ENCODE peak calls at places on chromosomes 6 and 20, in ten cellular contexts. One of them, this sample, is unnamed.

GRCh38 chr6:161477901-161478425 is 204.1 kb upstream of the AGPAT4 start:
- DNase-seq in NCI-H1417 treated with DMSO at 0.1 percent for 48 hours: no peak
- DNase-seq in activated T-helper 1 cell treated with Interleukin-2 at 50 U/mL for 16 hours: no peak
- DNase-seq in EL: no peak
- DNase-seq in AG09309: no peak
- DNase-seq in CD8-positive, alpha-beta T cell: no peak
- DNase-seq in aorta: no peak
- DNase-seq in amniotic epithelial cell: no peak
- DNase-seq in GM06990: no peak
- DNase-seq in Right ventricle myocardium superior: no peak
- DNase-seq in this sample: no peak

GRCh38 chr6:98118357-98119045 is 715.9 kb upstream of the POU3F2 start:
- DNase-seq in Right ventricle myocardium superior: no peak
- DNase-seq in NCI-H1417 treated with DMSO at 0.1 percent for 48 hours: no peak
- DNase-seq in CD8-positive, alpha-beta T cell: no peak
- DNase-seq in amniotic epithelial cell: no peak
- DNase-seq in GM06990: no peak
- DNase-seq in aorta: no peak
- DNase-seq in activated T-helper 1 cell treated with Interleukin-2 at 50 U/mL for 16 hours: no peak
- DNase-seq in AG09309: no peak
- DNase-seq in EL: no peak
- DNase-seq in this sample: no peak

GRCh38 chr20:62876826-62877728 is 15.5 kb upstream of the TCFL5 start:
- DNase-seq in GM06990: no peak
- DNase-seq in activated T-helper 1 cell treated with Interleukin-2 at 50 U/mL for 16 hours: no peak
- DNase-seq in NCI-H1417 treated with DMSO at 0.1 percent for 48 hours: no peak
- DNase-seq in AG09309: no peak
- DNase-seq in aorta: peak
- DNase-seq in amniotic epithelial cell: no peak
- DNase-seq in EL: no peak
- DNase-seq in Right ventricle myocardium superior: peak
- DNase-seq in CD8-positive, alpha-beta T cell: no peak
- DNase-seq in this sample: no peak

GRCh38 chr6:75932067-75932466 is 140.4 kb downstream of the IMPG1 start:
- DNase-seq in amniotic epithelial cell: peak
- DNase-seq in EL: peak
- DNase-seq in NCI-H1417 treated with DMSO at 0.1 percent for 48 hours: no peak
- DNase-seq in AG09309: no peak
- DNase-seq in aorta: no peak
- DNase-seq in CD8-positive, alpha-beta T cell: no peak
- DNase-seq in Right ventricle myocardium superior: no peak
- DNase-seq in GM06990: no peak
- DNase-seq in activated T-helper 1 cell treated with Interleukin-2 at 50 U/mL for 16 hours: no peak
- DNase-seq in this sample: peak

GRCh38 chr6:90068264-90068663 is 174.0 kb downstream of the GJA10 start:
- DNase-seq in Right ventricle myocardium superior: no peak
- DNase-seq in GM06990: no peak
- DNase-seq in activated T-helper 1 cell treated with Interleukin-2 at 50 U/mL for 16 hours: no peak
- DNase-seq in aorta: no peak
- DNase-seq in amniotic epithelial cell: peak
- DNase-seq in CD8-positive, alpha-beta T cell: no peak
- DNase-seq in AG09309: no peak
- DNase-seq in EL: peak
- DNase-seq in NCI-H1417 treated with DMSO at 0.1 percent for 48 hours: no peak
- DNase-seq in this sample: no peak

GRCh38 chr20:59020938-59021551 is 1.8 kb downstream of the TUBB1 start:
- DNase-seq in activated T-helper 1 cell treated with Interleukin-2 at 50 U/mL for 16 hours: no peak
- DNase-seq in NCI-H1417 treated with DMSO at 0.1 percent for 48 hours: no peak
- DNase-seq in amniotic epithelial cell: peak
- DNase-seq in aorta: no peak
- DNase-seq in EL: peak
- DNase-seq in GM06990: no peak
- DNase-seq in CD8-positive, alpha-beta T cell: no peak
- DNase-seq in Right ventricle myocardium superior: no peak
- DNase-seq in AG09309: no peak
- DNase-seq in this sample: no peak

GRCh38 chr6:1554881-1555569 is 54.7 kb upstream of the FOXC1 start:
- DNase-seq in CD8-positive, alpha-beta T cell: peak
- DNase-seq in aorta: peak
- DNase-seq in GM06990: no peak
- DNase-seq in EL: peak
- DNase-seq in AG09309: no peak
- DNase-seq in Right ventricle myocardium superior: peak
- DNase-seq in NCI-H1417 treated with DMSO at 0.1 percent for 48 hours: no peak
- DNase-seq in activated T-helper 1 cell treated with Interleukin-2 at 50 U/mL for 16 hours: peak
- DNase-seq in amniotic epithelial cell: no peak
- DNase-seq in this sample: no peak

GRCh38 chr6:15249371-15250019 is 3.6 kb downstream of the JARID2 start:
- DNase-seq in AG09309: no peak
- DNase-seq in CD8-positive, alpha-beta T cell: no peak
- DNase-seq in Right ventricle myocardium superior: no peak
- DNase-seq in amniotic epithelial cell: no peak
- DNase-seq in EL: no peak
- DNase-seq in activated T-helper 1 cell treated with Interleukin-2 at 50 U/mL for 16 hours: no peak
- DNase-seq in GM06990: no peak
- DNase-seq in aorta: no peak
- DNase-seq in NCI-H1417 treated with DMSO at 0.1 percent for 48 hours: no peak
- DNase-seq in this sample: no peak

GRCh38 chr20:2816583-2817340 is 598 bp downstream of the TMEM239 start:
- DNase-seq in GM06990: no peak
- DNase-seq in NCI-H1417 treated with DMSO at 0.1 percent for 48 hours: no peak
- DNase-seq in activated T-helper 1 cell treated with Interleukin-2 at 50 U/mL for 16 hours: no peak
- DNase-seq in amniotic epithelial cell: no peak
- DNase-seq in aorta: no peak
- DNase-seq in EL: no peak
- DNase-seq in CD8-positive, alpha-beta T cell: no peak
- DNase-seq in AG09309: no peak
- DNase-seq in Right ventricle myocardium superior: no peak
- DNase-seq in this sample: no peak

GRCh38 chr20:20549267-20549612 is 163.2 kb downstream of the RALGAPA2 start:
- DNase-seq in NCI-H1417 treated with DMSO at 0.1 percent for 48 hours: no peak
- DNase-seq in AG09309: no peak
- DNase-seq in CD8-positive, alpha-beta T cell: no peak
- DNase-seq in Right ventricle myocardium superior: no peak
- DNase-seq in aorta: no peak
- DNase-seq in activated T-helper 1 cell treated with Interleukin-2 at 50 U/mL for 16 hours: no peak
- DNase-seq in amniotic epithelial cell: no peak
- DNase-seq in EL: peak
- DNase-seq in GM06990: no peak
- DNase-seq in this sample: no peak

GRCh38 chr6:17863971-17864754 is 123.3 kb downstream of the KIF13A start:
- DNase-seq in CD8-positive, alpha-beta T cell: no peak
- DNase-seq in amniotic epithelial cell: peak
- DNase-seq in NCI-H1417 treated with DMSO at 0.1 percent for 48 hours: no peak
- DNase-seq in activated T-helper 1 cell treated with Interleukin-2 at 50 U/mL for 16 hours: no peak
- DNase-seq in AG09309: no peak
- DNase-seq in GM06990: no peak
- DNase-seq in aorta: no peak
- DNase-seq in Right ventricle myocardium superior: peak
- DNase-seq in EL: peak
- DNase-seq in this sample: no peak

GRCh38 chr6:153044295-153044694 is 41.8 kb upstream of the MTRF1L start:
- DNase-seq in NCI-H1417 treated with DMSO at 0.1 percent for 48 hours: no peak
- DNase-seq in CD8-positive, alpha-beta T cell: no peak
- DNase-seq in Right ventricle myocardium superior: no peak
- DNase-seq in aorta: no peak
- DNase-seq in activated T-helper 1 cell treated with Interleukin-2 at 50 U/mL for 16 hours: no peak
- DNase-seq in EL: no peak
- DNase-seq in AG09309: no peak
- DNase-seq in amniotic epithelial cell: no peak
- DNase-seq in GM06990: no peak
- DNase-seq in this sample: no peak

GRCh38 chr6:6699741-6700367 is 111.3 kb downstream of the LY86 start:
- DNase-seq in activated T-helper 1 cell treated with Interleukin-2 at 50 U/mL for 16 hours: no peak
- DNase-seq in EL: peak
- DNase-seq in aorta: peak
- DNase-seq in NCI-H1417 treated with DMSO at 0.1 percent for 48 hours: peak
- DNase-seq in Right ventricle myocardium superior: peak
- DNase-seq in amniotic epithelial cell: peak
- DNase-seq in GM06990: no peak
- DNase-seq in AG09309: peak
- DNase-seq in CD8-positive, alpha-beta T cell: no peak
- DNase-seq in this sample: peak

GRCh38 chr6:157456524-157456829 is 75.5 kb downstream of the ZDHHC14 start:
- DNase-seq in CD8-positive, alpha-beta T cell: no peak
- DNase-seq in AG09309: no peak
- DNase-seq in NCI-H1417 treated with DMSO at 0.1 percent for 48 hours: no peak
- DNase-seq in activated T-helper 1 cell treated with Interleukin-2 at 50 U/mL for 16 hours: no peak
- DNase-seq in GM06990: no peak
- DNase-seq in aorta: no peak
- DNase-seq in amniotic epithelial cell: no peak
- DNase-seq in EL: no peak
- DNase-seq in Right ventricle myocardium superior: no peak
- DNase-seq in this sample: no peak

GRCh38 chr6:138336221-138336620 is 41.5 kb upstream of the SMIM28 start:
- DNase-seq in GM06990: no peak
- DNase-seq in CD8-positive, alpha-beta T cell: no peak
- DNase-seq in AG09309: no peak
- DNase-seq in activated T-helper 1 cell treated with Interleukin-2 at 50 U/mL for 16 hours: no peak
- DNase-seq in EL: no peak
- DNase-seq in NCI-H1417 treated with DMSO at 0.1 percent for 48 hours: no peak
- DNase-seq in aorta: no peak
- DNase-seq in Right ventricle myocardium superior: no peak
- DNase-seq in amniotic epithelial cell: no peak
- DNase-seq in this sample: no peak